ENCODE peak calls at places on chromosomes 12 and 14, in six cellular contexts. One of them, this sample, is unnamed.

GRCh38 chr14:93536945-93537344 is 106.2 kb downstream of the UNC79 start:
- DNase-seq in WTC11: no peak
- DNase-seq in left cardiac atrium: no peak
- DNase-seq in GM13977: no peak
- DNase-seq in GM04504: no peak
- DNase-seq in iPS-NIHi11: peak
- DNase-seq in this sample: no peak

GRCh38 chr14:88611878-88612277 is 49.0 kb downstream of the ZC3H14 start:
- DNase-seq in WTC11: no peak
- DNase-seq in left cardiac atrium: no peak
- DNase-seq in GM13977: no peak
- DNase-seq in GM04504: no peak
- DNase-seq in iPS-NIHi11: no peak
- DNase-seq in this sample: no peak

GRCh38 chr14:68247281-68247680 is 427.7 kb downstream of the RAD51B start:
- DNase-seq in WTC11: no peak
- DNase-seq in left cardiac atrium: no peak
- DNase-seq in GM13977: no peak
- DNase-seq in GM04504: no peak
- DNase-seq in iPS-NIHi11: no peak
- DNase-seq in this sample: no peak

GRCh38 chr14:32258574-32258973 is 55.5 kb upstream of the RNU6-8 start:
- DNase-seq in WTC11: no peak
- DNase-seq in left cardiac atrium: no peak
- DNase-seq in GM13977: no peak
- DNase-seq in GM04504: no peak
- DNase-seq in iPS-NIHi11: no peak
- DNase-seq in this sample: no peak

GRCh38 chr14:65277027-65277426 is 135.5 kb upstream of the FUT8 start:
- DNase-seq in WTC11: no peak
- DNase-seq in left cardiac atrium: no peak
- DNase-seq in GM13977: no peak
- DNase-seq in GM04504: no peak
- DNase-seq in iPS-NIHi11: no peak
- DNase-seq in this sample: no peak

GRCh38 chr12:91040356-91040755 is 17.5 kb downstream of the KERA start:
- DNase-seq in WTC11: no peak
- DNase-seq in left cardiac atrium: no peak
- DNase-seq in GM13977: no peak
- DNase-seq in GM04504: no peak
- DNase-seq in iPS-NIHi11: no peak
- DNase-seq in this sample: no peak

GRCh38 chr12:57772429-57773322 is at the start of gene EEF1AKMT3:
- DNase-seq in WTC11: peak
- DNase-seq in left cardiac atrium: peak
- DNase-seq in GM13977: no peak
- DNase-seq in GM04504: no peak
- DNase-seq in iPS-NIHi11: peak
- DNase-seq in this sample: peak

GRCh38 chr12:67362526-67362925 is 93.4 kb downstream of the CAND1 start:
- DNase-seq in WTC11: no peak
- DNase-seq in left cardiac atrium: no peak
- DNase-seq in GM13977: no peak
- DNase-seq in GM04504: no peak
- DNase-seq in iPS-NIHi11: no peak
- DNase-seq in this sample: no peak

GRCh38 chr12:56358836-56359532 is 923 bp downstream of the STAT2 start:
- DNase-seq in WTC11: no peak
- DNase-seq in left cardiac atrium: no peak
- DNase-seq in GM13977: no peak
- DNase-seq in GM04504: peak
- DNase-seq in iPS-NIHi11: no peak
- DNase-seq in this sample: no peak

GRCh38 chr12:65300679-65301349 is 22.3 kb downstream of the MSRB3 start:
- DNase-seq in WTC11: peak
- DNase-seq in left cardiac atrium: no peak
- DNase-seq in GM13977: no peak
- DNase-seq in GM04504: no peak
- DNase-seq in iPS-NIHi11: peak
- DNase-seq in this sample: no peak

GRCh38 chr12:123062682-123063426 is 82.4 kb downstream of the ARL6IP4 start:
- DNase-seq in WTC11: no peak
- DNase-seq in left cardiac atrium: no peak
- DNase-seq in GM13977: no peak
- DNase-seq in GM04504: peak
- DNase-seq in iPS-NIHi11: no peak
- DNase-seq in this sample: peak

This sample was measured in psoas muscle.